ENCODE peak calls at places on chromosomes 12 and 14, in four cellular contexts. One of them, this sample, is unnamed.

GRCh38 chr14:87111741-87112140 is 881.2 kb downstream of the GALC start:
- DNase-seq in spleen: no peak
- DNase-seq in AG04450: no peak
- DNase-seq in psoas muscle: no peak
- DNase-seq in this sample: no peak

GRCh38 chr12:109296431-109296830 is 12.7 kb downstream of the FOXN4 start:
- DNase-seq in spleen: no peak
- DNase-seq in AG04450: no peak
- DNase-seq in psoas muscle: no peak
- DNase-seq in this sample: no peak

GRCh38 chr12:39490500-39491276 is 47.8 kb upstream of the KIF21A start:
- DNase-seq in spleen: no peak
- DNase-seq in AG04450: no peak
- DNase-seq in psoas muscle: no peak
- DNase-seq in this sample: no peak

GRCh38 chr12:49335118-49335954 is 1.7 kb downstream of the C1QL4 start:
- DNase-seq in spleen: no peak
- DNase-seq in AG04450: no peak
- DNase-seq in psoas muscle: no peak
- DNase-seq in this sample: no peak

GRCh38 chr12:45781080-45781479 is 51.6 kb downstream of the ARID2 start:
- DNase-seq in spleen: no peak
- DNase-seq in AG04450: no peak
- DNase-seq in psoas muscle: no peak
- DNase-seq in this sample: no peak

GRCh38 chr12:65525501-65526141 is 247.1 kb downstream of the MSRB3 start:
- DNase-seq in spleen: no peak
- DNase-seq in AG04450: no peak
- DNase-seq in psoas muscle: no peak
- DNase-seq in this sample: peak

GRCh38 chr14:22780941-22781605 is 14.6 kb downstream of the OXA1L start:
- DNase-seq in spleen: no peak
- DNase-seq in AG04450: no peak
- DNase-seq in psoas muscle: no peak
- DNase-seq in this sample: no peak

GRCh38 chr14:89406941-89407340 is 10.1 kb downstream of the FOXN3 start:
- DNase-seq in spleen: no peak
- DNase-seq in AG04450: no peak
- DNase-seq in psoas muscle: no peak
- DNase-seq in this sample: no peak

GRCh38 chr14:50070230-50070629 is 46.1 kb downstream of the VCPKMT start:
- DNase-seq in spleen: no peak
- DNase-seq in AG04450: no peak
- DNase-seq in psoas muscle: no peak
- DNase-seq in this sample: no peak

GRCh38 chr12:129961111-129961510 is 57.3 kb upstream of the TMEM132D start:
- DNase-seq in spleen: no peak
- DNase-seq in AG04450: no peak
- DNase-seq in psoas muscle: no peak
- DNase-seq in this sample: no peak

GRCh38 chr12:115570271-115570777 is 707.2 kb downstream of the MED13L start:
- DNase-seq in spleen: no peak
- DNase-seq in AG04450: peak
- DNase-seq in psoas muscle: no peak
- DNase-seq in this sample: peak

GRCh38 chr12:50390284-50390683 is 6.1 kb downstream of the FAM186A start:
- DNase-seq in spleen: no peak
- DNase-seq in AG04450: peak
- DNase-seq in psoas muscle: no peak
- DNase-seq in this sample: peak

GRCh38 chr12:78146365-78146772 is 315.7 kb downstream of the NAV3 start:
- DNase-seq in spleen: no peak
- DNase-seq in AG04450: peak
- DNase-seq in psoas muscle: no peak
- DNase-seq in this sample: peak

GRCh38 chr12:46153267-46153872 is 115.5 kb downstream of the SLC38A1 start:
- DNase-seq in spleen: no peak
- DNase-seq in AG04450: no peak
- DNase-seq in psoas muscle: no peak
- DNase-seq in this sample: no peak

GRCh38 chr14:54848910-54849309 is 53.7 kb downstream of the GCH1 start:
- DNase-seq in spleen: no peak
- DNase-seq in AG04450: no peak
- DNase-seq in psoas muscle: no peak
- DNase-seq in this sample: no peak

GRCh38 chr14:40229676-40230075 is 797.4 kb upstream of the FBXO33 start:
- DNase-seq in spleen: no peak
- DNase-seq in AG04450: no peak
- DNase-seq in psoas muscle: no peak
- DNase-seq in this sample: no peak

GRCh38 chr12:68319988-68320623 is 12.1 kb downstream of the MDM1 start:
- DNase-seq in spleen: no peak
- DNase-seq in AG04450: peak
- DNase-seq in psoas muscle: no peak
- DNase-seq in this sample: peak

GRCh38 chr12:123721245-123721644 is 9.1 kb downstream of the ATP6V0A2 start:
- DNase-seq in spleen: no peak
- DNase-seq in AG04450: no peak
- DNase-seq in psoas muscle: no peak
- DNase-seq in this sample: no peak

GRCh38 chr12:123720141-123720814 is 8.1 kb downstream of the ATP6V0A2 start:
- DNase-seq in spleen: no peak
- DNase-seq in AG04450: no peak
- DNase-seq in psoas muscle: no peak
- DNase-seq in this sample: no peak

GRCh38 chr12:123723765-123724164 is 11.6 kb downstream of the ATP6V0A2 start:
- DNase-seq in spleen: no peak
- DNase-seq in AG04450: no peak
- DNase-seq in psoas muscle: no peak
- DNase-seq in this sample: no peak

GRCh38 chr12:123726244-123726643 is 14.1 kb downstream of the ATP6V0A2 start:
- DNase-seq in spleen: no peak
- DNase-seq in AG04450: no peak
- DNase-seq in psoas muscle: no peak
- DNase-seq in this sample: no peak

DNA sequence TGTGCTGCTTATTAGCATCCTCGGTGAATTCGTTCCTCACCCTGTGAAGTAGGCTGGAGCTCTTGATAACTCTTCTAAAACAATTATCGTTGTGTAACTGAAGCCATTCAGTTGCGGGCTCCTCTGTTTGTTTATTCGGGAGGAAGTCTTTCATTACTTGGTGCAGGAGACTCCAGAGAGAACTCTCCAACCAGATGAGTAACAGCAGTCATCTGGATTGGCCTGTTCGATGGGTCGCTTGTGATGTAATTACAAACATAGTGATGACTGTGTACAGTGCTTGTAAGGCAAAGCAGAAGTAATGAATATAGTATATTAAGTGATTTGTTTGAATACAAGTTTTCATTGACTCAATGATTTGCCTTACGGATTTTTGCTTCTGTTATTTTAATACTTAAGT is 10.9 kb downstream of the ATP6V0A2 start:
- DNase-seq in spleen: no peak
- DNase-seq in AG04450: peak
- DNase-seq in psoas muscle: no peak
- DNase-seq in this sample: no peak
- H3K4me3 ChIP-seq in spleen: no peak
- H3K4me3 ChIP-seq in AG04450: no peak
- H3K4me3 ChIP-seq in psoas muscle: no peak
- H3K4me3 ChIP-seq in this sample: no peak

GRCh38 chr12:14901228-14901562 is 15.5 kb upstream of the MGP start:
- DNase-seq in spleen: no peak
- DNase-seq in AG04450: no peak
- DNase-seq in psoas muscle: no peak
- DNase-seq in this sample: no peak
- TF ChIP-seq CTCF in spleen: no peak
- TF ChIP-seq CTCF in AG04450: no peak
- TF ChIP-seq CTCF in psoas muscle: no peak
- TF ChIP-seq CTCF in this sample: no peak

GRCh38 chr12:132450391-132451171 is 39.4 kb upstream of the FBRSL1 start:
- DNase-seq in spleen: peak
- DNase-seq in AG04450: no peak
- DNase-seq in psoas muscle: no peak
- DNase-seq in this sample: no peak
- H3K4me3 ChIP-seq in spleen: no peak
- H3K4me3 ChIP-seq in AG04450: no peak
- H3K4me3 ChIP-seq in psoas muscle: no peak
- H3K4me3 ChIP-seq in this sample: no peak

GRCh38 chr14:34872822-34873590 is 2.2 kb downstream of the BAZ1A start:
- DNase-seq in spleen: no peak
- DNase-seq in AG04450: no peak
- DNase-seq in psoas muscle: no peak
- DNase-seq in this sample: no peak

GRCh38 chr14:34875031-34875922 is at the start of gene BAZ1A:
- DNase-seq in spleen: peak
- DNase-seq in AG04450: peak
- DNase-seq in psoas muscle: peak
- DNase-seq in this sample: peak

GRCh38 chr14:34873591-34874385 is 1.4 kb downstream of the BAZ1A start:
- DNase-seq in spleen: peak
- DNase-seq in AG04450: no peak
- DNase-seq in psoas muscle: peak
- DNase-seq in this sample: no peak

DNA sequence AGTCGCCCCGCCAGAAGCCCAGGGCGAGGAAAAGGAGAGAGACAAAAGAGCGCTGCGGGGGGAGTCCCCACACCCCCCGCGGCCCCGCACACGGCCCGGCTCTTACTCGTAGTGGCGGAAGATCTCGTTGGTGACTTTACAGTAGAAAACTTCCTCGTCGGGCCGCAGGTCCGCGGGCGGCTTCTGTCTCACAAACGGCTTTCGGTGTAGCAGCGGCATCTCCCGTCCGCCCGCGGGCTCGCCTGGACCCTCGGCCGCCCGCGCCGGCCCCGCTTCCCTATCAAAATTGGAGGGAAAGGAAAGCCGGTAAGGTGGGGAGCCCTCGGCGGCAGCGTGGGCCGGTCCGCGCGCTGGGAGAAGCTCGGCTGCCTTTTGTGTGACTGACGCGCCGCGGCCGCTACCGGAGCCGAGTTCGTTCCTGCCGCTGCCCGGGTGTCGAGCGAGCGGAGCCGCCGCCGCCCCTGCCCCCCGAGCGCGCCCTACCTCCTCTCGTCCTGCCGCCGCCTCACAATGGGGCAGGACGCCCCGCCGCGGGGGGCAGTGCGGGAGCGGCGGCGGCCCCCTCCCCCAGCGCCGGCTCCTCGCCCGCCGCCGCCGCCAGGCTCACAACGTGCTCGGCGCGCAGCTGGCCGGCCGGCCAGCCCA is 652 bp downstream of the BAZ1A start:
- DNase-seq in spleen: peak
- DNase-seq in AG04450: no peak
- DNase-seq in psoas muscle: peak
- DNase-seq in this sample: no peak
- TF ChIP-seq CTCF in spleen: no peak
- TF ChIP-seq CTCF in AG04450: peak
- TF ChIP-seq CTCF in psoas muscle: peak
- TF ChIP-seq CTCF in this sample: no peak

GRCh38 chr12:122501489-122501989 is 807 bp upstream of the ZCCHC8 start:
- DNase-seq in spleen: no peak
- DNase-seq in AG04450: no peak
- DNase-seq in psoas muscle: no peak
- DNase-seq in this sample: no peak
- H3K4me3 ChIP-seq in spleen: peak
- H3K4me3 ChIP-seq in AG04450: peak
- H3K4me3 ChIP-seq in psoas muscle: peak
- H3K4me3 ChIP-seq in this sample: no peak

This sample was measured in AG09309.